ENCODE peak calls at places on chromosomes 4 and X, in six cellular contexts. P, U, O, N, V and I are unnamed samples.

GRCh38 chrX:122238801-122239200 is 945.3 kb upstream of the GRIA3 start:
- DNase-seq in P (no peak), U (no peak), O (no peak), N (no peak), V (peak), I (no peak)

GRCh38 chr4:85677286-85677685 is 202.3 kb downstream of the ARHGAP24 start:
- DNase-seq in P (no peak), U (no peak), O (no peak), N (no peak), V (no peak), I (no peak)

GRCh38 chr4:32042486-32042885 is 1322.3 kb downstream of the PCDH7 start:
- DNase-seq in P (no peak), U (no peak), O (no peak), N (no peak), V (no peak), I (no peak)

GRCh38 chrX:11426712-11427081 is 133.5 kb downstream of the AMELX start:
- DNase-seq in P (no peak), U (no peak), O (no peak), N (no peak), V (no peak), I (no peak)

GRCh38 chr4:110306363-110306762 is 107.9 kb upstream of the ELOVL6 start:
- DNase-seq in P (no peak), U (no peak), O (no peak), N (no peak), V (no peak), I (no peak)

GRCh38 chrX:116238866-116239265 is 68.3 kb downstream of the AGTR2 start:
- DNase-seq in P (no peak), U (no peak), O (no peak), N (no peak), V (no peak), I (no peak)

GRCh38 chr4:181855307-181855706 is 387.9 kb upstream of the TENM3 start:
- DNase-seq in P (no peak), U (no peak), O (no peak), N (no peak), V (no peak), I (no peak)

GRCh38 chr4:106329027-106329618 is 12.8 kb downstream of the AIMP1 start:
- DNase-seq in P (no peak), U (peak), O (no peak), N (no peak), V (peak), I (peak)

GRCh38 chr4:10688022-10688421 is 3.5 kb upstream of the CLNK start:
- DNase-seq in P (no peak), U (no peak), O (no peak), N (no peak), V (no peak), I (no peak)

GRCh38 chrX:124232523-124233201 is 99.8 kb upstream of the TEX13D start:
- DNase-seq in P (no peak), U (no peak), O (no peak), N (no peak), V (no peak), I (no peak)

GRCh38 chr4:147780137-147780777 is 48.4 kb downstream of the ARHGAP10 start:
- DNase-seq in P (no peak), U (no peak), O (no peak), N (no peak), V (no peak), I (peak)

GRCh38 chr4:185210102-185210981 is 944 bp downstream of the SNX25 start:
- DNase-seq in P (peak), U (peak), O (peak), N (peak), V (peak), I (peak)

DNA sequence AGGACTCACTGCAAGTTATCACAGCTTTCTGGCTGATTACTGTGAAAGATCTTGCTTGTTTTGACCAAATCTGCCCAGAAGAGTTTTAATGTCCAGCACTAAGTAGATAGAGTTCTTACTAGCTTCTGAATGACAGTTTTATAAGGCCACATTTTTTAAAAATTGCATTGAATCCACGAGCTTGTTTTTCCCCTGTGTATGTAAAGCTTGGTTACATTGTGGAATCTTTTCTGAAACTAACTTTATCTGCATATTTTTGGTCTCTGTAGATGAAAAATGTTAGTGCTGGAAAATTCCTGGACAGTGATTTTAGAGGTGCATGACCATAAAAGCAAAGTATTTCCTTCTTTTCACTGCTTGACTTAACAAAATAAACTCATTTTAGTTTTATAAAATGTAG is 650.3 kb upstream of the FAM241A start:
- DNase-seq in P (no peak), U (peak), O (no peak), N (no peak), V (no peak), I (peak)
- H3K14ac ChIP-seq in P (no peak), U (no peak), O (no peak), N (no peak), V (no peak), I (no peak)

GRCh38 chr4:140094701-140095420 is 59.1 kb downstream of the MAML3 start:
- DNase-seq in P (peak), U (peak), O (peak), N (no peak), V (peak), I (no peak)
- H2AK5ac ChIP-seq in P (peak), U (peak), O (no peak), N (peak), V (peak), I (peak)

DNA sequence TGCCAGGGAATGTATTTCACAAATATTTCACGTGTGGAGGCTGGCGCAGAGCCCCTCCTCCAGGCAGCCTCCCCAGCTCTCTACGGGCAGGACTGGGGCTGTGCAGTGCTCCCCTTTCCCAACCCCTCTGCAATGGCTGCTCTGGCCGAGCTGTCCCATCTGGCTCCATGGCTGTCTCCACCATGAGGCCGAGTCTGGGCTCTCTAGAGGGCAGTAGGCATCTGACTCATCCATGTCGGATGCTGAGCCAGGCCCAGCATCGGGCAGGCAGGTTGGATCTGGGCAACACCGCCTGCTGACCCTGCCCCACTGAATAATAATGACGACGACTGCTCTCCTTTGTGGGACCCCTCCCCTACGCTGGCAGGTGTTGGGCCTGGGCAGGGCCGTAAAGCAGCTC is 11.0 kb upstream of the SH3TC1 start:
- DNase-seq in P (no peak), U (no peak), O (no peak), N (no peak), V (no peak), I (peak)
- H3K14ac ChIP-seq in P (no peak), U (no peak), O (no peak), N (peak), V (no peak), I (peak)

DNA sequence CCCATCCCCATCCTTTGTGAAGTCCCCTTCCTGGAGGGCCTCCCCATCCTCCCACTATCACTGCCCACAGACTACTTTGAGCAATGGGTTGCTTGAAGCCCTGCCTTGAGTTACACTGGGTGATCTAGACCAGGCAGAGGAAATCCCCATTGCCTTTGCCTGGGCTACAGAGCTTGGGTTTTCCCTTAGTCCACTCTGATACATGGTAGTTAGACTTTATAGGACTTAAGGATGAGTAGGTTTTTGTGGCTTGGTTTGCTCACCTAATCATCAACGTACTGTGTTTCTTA is 56.6 kb downstream of the TMEM131L start:
- DNase-seq in P (no peak), U (no peak), O (no peak), N (no peak), V (peak), I (no peak)
- H2AK5ac ChIP-seq in P (peak), U (no peak), O (no peak), N (no peak), V (no peak), I (no peak)

GRCh38 chr4:4841156-4841555 is 18.3 kb upstream of the MSX1 start:
- DNase-seq in P (no peak), U (no peak), O (no peak), N (no peak), V (no peak), I (no peak)
- H3K14ac ChIP-seq in P (no peak), U (no peak), O (no peak), N (no peak), V (no peak), I (no peak)

DNA sequence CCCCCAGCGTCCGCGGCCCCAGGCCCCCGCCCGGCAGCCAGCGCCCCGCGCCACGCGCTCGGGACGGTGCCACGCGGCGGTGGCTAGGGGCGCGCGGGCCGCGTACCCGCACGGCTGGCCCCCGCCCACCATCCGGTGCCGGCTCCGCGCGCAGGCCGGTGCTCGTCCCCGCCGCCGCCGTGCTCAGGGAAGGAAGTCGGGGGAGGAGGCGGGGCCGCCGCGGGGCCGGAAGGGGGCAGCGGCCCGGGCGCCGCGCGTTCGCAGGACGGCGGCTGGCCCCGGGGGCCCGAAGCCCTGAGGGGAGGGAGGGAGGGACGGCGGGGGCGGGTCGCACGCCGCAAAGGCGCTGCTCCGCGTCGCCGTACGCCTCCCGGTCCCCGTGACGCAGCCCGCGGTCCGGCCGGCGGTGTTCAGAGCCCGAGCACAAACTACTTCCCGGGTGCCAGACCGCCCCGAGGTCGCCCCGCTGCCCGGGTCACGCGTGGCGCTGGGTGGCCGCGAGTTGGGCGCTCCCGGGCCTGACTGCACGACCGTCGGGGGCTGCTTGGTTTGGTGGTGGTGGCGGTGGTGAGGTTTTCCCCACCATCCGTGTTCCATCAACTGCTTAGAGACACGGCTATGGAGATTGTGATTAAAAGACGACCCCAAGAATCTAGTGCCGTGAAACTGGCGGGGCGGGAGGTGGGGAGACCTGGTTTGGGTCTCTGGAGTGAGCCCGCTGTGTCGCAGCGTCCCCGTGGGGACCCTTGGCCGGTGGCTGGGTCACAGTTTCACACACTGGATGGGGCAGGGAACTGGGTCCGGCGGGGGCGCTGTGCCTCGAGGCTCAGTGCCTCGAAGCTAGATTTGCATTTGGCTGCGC is at the start of gene DCTD:
- DNase-seq in P (peak), U (peak), O (peak), N (peak), V (peak), I (peak)
- H2AK5ac ChIP-seq in P (no peak), U (peak), O (no peak), N (peak), V (peak), I (peak)

GRCh38 chr4:20065952-20066351 is 185.8 kb upstream of the SLIT2 start:
- DNase-seq in P (no peak), U (no peak), O (no peak), N (no peak), V (no peak), I (no peak)
- H3K14ac ChIP-seq in P (no peak), U (no peak), O (no peak), N (no peak), V (no peak), I (no peak)